ENCODE peak calls at places on chromosomes 5 and 9, in eight cellular contexts. M, W, S, H, Z, V, N and L are unnamed samples.

GRCh38 chr9:129033216-129033615 is 3.2 kb upstream of the MIGA2 start:
- DNase-seq in M (no peak), W (no peak), S (no peak), H (no peak), Z (no peak), V (no peak), N (no peak), L (no peak)

GRCh38 chr9:18360005-18360404 is 113.9 kb upstream of the ADAMTSL1 start:
- DNase-seq in M (no peak), W (no peak), S (no peak), H (no peak), Z (no peak), V (no peak), N (no peak), L (no peak)

GRCh38 chr5:159781626-159782157 is 134.6 kb upstream of the ADRA1B start:
- DNase-seq in M (no peak), W (no peak), S (no peak), H (no peak), Z (no peak), V (no peak), N (no peak), L (no peak)

GRCh38 chr9:9917400-9917799 is 695.4 kb downstream of the PTPRD start:
- DNase-seq in M (no peak), W (no peak), S (no peak), H (no peak), Z (no peak), V (no peak), N (no peak), L (no peak)

GRCh38 chr5:72046106-72046505 is 61.2 kb upstream of the MAP1B start:
- DNase-seq in M (no peak), W (no peak), S (no peak), H (no peak), Z (no peak), V (no peak), N (no peak), L (peak)

GRCh38 chr9:76045217-76045616 is 154.7 kb downstream of the PCSK5 start:
- DNase-seq in M (no peak), W (no peak), S (no peak), H (no peak), Z (no peak), V (no peak), N (no peak), L (no peak)

GRCh38 chr5:170495796-170496195 is 8.0 kb upstream of the KCNIP1 start:
- DNase-seq in M (no peak), W (no peak), S (no peak), H (no peak), Z (no peak), V (no peak), N (no peak), L (no peak)

GRCh38 chr5:72503888-72504491 is 3.2 kb downstream of the ZNF366 start:
- DNase-seq in M (peak), W (no peak), S (no peak), H (no peak), Z (peak), V (no peak), N (no peak), L (no peak)

GRCh38 chr9:82196658-82197057 is 208.1 kb downstream of the SPATA31D1 start:
- DNase-seq in M (no peak), W (no peak), S (no peak), H (no peak), Z (no peak), V (no peak), N (no peak), L (no peak)

GRCh38 chr9:68704804-68705635 is at the start of gene PIP5K1B:
- DNase-seq in M (peak), W (no peak), S (no peak), H (peak), Z (peak), V (no peak), N (peak), L (peak)

GRCh38 chr9:123416171-123416570 is 60.2 kb downstream of the CRB2 start:
- DNase-seq in M (no peak), W (no peak), S (no peak), H (no peak), Z (no peak), V (no peak), N (peak), L (no peak)

GRCh38 chr9:121371495-121371911 is 1.5 kb upstream of the STOM start:
- DNase-seq in M (no peak), W (no peak), S (no peak), H (no peak), Z (no peak), V (no peak), N (no peak), L (no peak)

GRCh38 chr9:96009690-96010477 is 134.4 kb downstream of the ERCC6L2 start:
- DNase-seq in M (no peak), W (no peak), S (peak), H (no peak), Z (no peak), V (no peak), N (no peak), L (no peak)

GRCh38 chr5:58887721-58888409 is 305.0 kb downstream of the RAB3C start:
- DNase-seq in M (peak), W (peak), S (no peak), H (no peak), Z (peak), V (no peak), N (peak), L (peak)

GRCh38 chr5:1037123-1037670 is 28.6 kb downstream of the NKD2 start:
- DNase-seq in M (no peak), W (no peak), S (no peak), H (no peak), Z (no peak), V (no peak), N (peak), L (no peak)

GRCh38 chr9:109923826-109924225 is 143.8 kb downstream of the PALM2AKAP2 start:
- DNase-seq in M (no peak), W (no peak), S (no peak), H (no peak), Z (no peak), V (no peak), N (no peak), L (no peak)

GRCh38 chr5:415928-416635 is 26.9 kb upstream of the EXOC3 start:
- DNase-seq in M (no peak), W (no peak), S (no peak), H (peak), Z (no peak), V (no peak), N (peak), L (no peak)

GRCh38 chr5:149381986-149382338 is 2.9 kb upstream of the IL17B start:
- DNase-seq in M (peak), W (peak), S (peak), H (peak), Z (peak), V (no peak), N (peak), L (peak)

GRCh38 chr5:172943283-172943841 is 15.9 kb upstream of the RPL26L1 start:
- DNase-seq in M (peak), W (no peak), S (no peak), H (no peak), Z (peak), V (no peak), N (no peak), L (peak)

GRCh38 chr5:168366124-168366523 is 74.7 kb downstream of the WWC1 start:
- DNase-seq in M (peak), W (no peak), S (no peak), H (no peak), Z (peak), V (peak), N (no peak), L (peak)

GRCh38 chr9:115015018-115015635 is 84.7 kb upstream of the TNFSF8 start:
- DNase-seq in M (peak), W (no peak), S (no peak), H (no peak), Z (peak), V (no peak), N (no peak), L (peak)

GRCh38 chr5:5419291-5420210 is 2.9 kb upstream of the ICE1 start:
- DNase-seq in M (peak), W (no peak), S (no peak), H (no peak), Z (peak), V (peak), N (no peak), L (peak)

GRCh38 chr5:95273956-95274520 is 10.9 kb downstream of the MCTP1 start:
- DNase-seq in M (no peak), W (no peak), S (no peak), H (no peak), Z (no peak), V (no peak), N (no peak), L (no peak)

GRCh38 chr5:4233671-4234070 is 638.0 kb downstream of the IRX1 start:
- DNase-seq in M (no peak), W (no peak), S (no peak), H (no peak), Z (no peak), V (no peak), N (no peak), L (no peak)

GRCh38 chr9:27534131-27534530 is 4.5 kb upstream of the MOB3B start:
- DNase-seq in M (no peak), W (no peak), S (no peak), H (no peak), Z (no peak), V (no peak), N (no peak), L (no peak)

GRCh38 chr9:124447297-124447661 is 3.0 kb upstream of the ADGRD2 start:
- DNase-seq in M (no peak), W (no peak), S (no peak), H (no peak), Z (no peak), V (no peak), N (no peak), L (no peak)

GRCh38 chr5:141349917-141350619 is at the start of gene PCDHGB1:
- DNase-seq in M (peak), W (no peak), S (no peak), H (no peak), Z (peak), V (no peak), N (no peak), L (peak)

GRCh38 chr5:86896916-86897315 is 279.2 kb downstream of the COX7C start:
- DNase-seq in M (no peak), W (no peak), S (no peak), H (no peak), Z (no peak), V (no peak), N (no peak), L (no peak)

GRCh38 chr9:116269250-116269649 is 115.7 kb downstream of the PAPPA start:
- DNase-seq in M (no peak), W (no peak), S (no peak), H (no peak), Z (peak), V (no peak), N (no peak), L (peak)

GRCh38 chr9:20355022-20355421 is 267.3 kb downstream of the MLLT3 start:
- DNase-seq in M (peak), W (no peak), S (no peak), H (no peak), Z (peak), V (peak), N (no peak), L (peak)

GRCh38 chr9:117485176-117485575 is 70.3 kb upstream of the ASTN2 start:
- DNase-seq in M (no peak), W (no peak), S (no peak), H (no peak), Z (no peak), V (no peak), N (no peak), L (no peak)

GRCh38 chr9:69874301-69875060 is 53.9 kb downstream of the CFAP95 start:
- DNase-seq in M (no peak), W (no peak), S (no peak), H (no peak), Z (no peak), V (no peak), N (no peak), L (peak)

GRCh38 chr5:150491876-150492275 is 16.1 kb upstream of the NDST1 start:
- DNase-seq in M (no peak), W (no peak), S (no peak), H (no peak), Z (no peak), V (no peak), N (no peak), L (no peak)

GRCh38 chr5:158074992-158075769 is 216.2 kb upstream of the CLINT1 start:
- DNase-seq in M (peak), W (peak), S (peak), H (peak), Z (peak), V (peak), N (peak), L (peak)
- H3K4me3 ChIP-seq in M (peak), W (no peak), S (no peak), H (no peak), Z (no peak), V (no peak), N (peak), L (peak)

GRCh38 chr5:55159763-55160492 is at the start of gene GPX8:
- DNase-seq in M (peak), W (peak), S (no peak), H (no peak), Z (peak), V (peak), N (no peak), L (peak)
- H3K4me3 ChIP-seq in M (peak), W (peak), S (no peak), H (peak), Z (peak), V (peak), N (peak), L (peak)

DNA sequence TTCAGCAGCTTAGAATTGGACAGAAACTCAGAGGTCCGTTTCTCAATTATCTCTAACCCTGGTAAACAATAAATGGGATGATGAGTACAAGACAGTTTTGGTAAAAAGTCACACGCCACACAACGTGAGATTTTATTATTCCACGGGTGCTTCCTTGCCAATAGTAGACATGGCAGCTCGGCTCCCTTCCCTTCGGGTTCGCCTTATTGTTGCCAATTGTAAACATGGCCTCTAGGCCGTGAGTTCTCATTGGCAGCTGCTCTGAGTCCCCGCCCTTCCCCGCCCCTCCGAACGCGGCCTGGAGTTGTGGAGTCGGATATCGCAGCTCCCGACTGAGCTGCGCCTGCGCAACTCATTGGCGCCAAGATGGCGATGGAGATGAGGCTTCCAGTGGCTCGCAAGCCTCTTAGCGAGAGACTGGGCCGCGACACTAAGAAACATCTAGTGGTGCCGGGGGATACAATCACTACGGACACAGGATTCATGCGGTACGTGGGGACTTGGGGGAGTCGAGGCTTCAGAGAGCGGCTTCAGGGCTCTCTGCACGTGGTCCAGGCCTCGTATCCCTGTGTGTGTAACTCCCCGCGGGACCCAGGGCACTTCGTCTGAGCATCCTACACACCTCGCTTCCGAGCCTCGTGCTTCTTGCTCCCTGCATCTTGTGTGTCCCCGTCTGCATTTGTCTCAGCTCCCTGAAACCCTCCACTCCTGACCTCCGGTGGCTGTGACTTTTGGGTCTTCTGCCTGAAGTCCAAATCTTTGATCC is at the start of gene EXOSC2:
- DNase-seq in M (peak), W (peak), S (peak), H (peak), Z (peak), V (peak), N (peak), L (peak)
- H3K4me3 ChIP-seq in M (peak), W (peak), S (peak), H (peak), Z (peak), V (peak), N (peak), L (peak)

GRCh38 chr9:93343663-93344062 is 107.8 kb upstream of the FAM120A start:
- DNase-seq in M (no peak), W (no peak), S (no peak), H (no peak), Z (no peak), V (no peak), N (no peak), L (no peak)
- H3K4me3 ChIP-seq in M (no peak), W (no peak), S (no peak), H (no peak), Z (no peak), V (no peak), N (no peak), L (no peak)

DNA sequence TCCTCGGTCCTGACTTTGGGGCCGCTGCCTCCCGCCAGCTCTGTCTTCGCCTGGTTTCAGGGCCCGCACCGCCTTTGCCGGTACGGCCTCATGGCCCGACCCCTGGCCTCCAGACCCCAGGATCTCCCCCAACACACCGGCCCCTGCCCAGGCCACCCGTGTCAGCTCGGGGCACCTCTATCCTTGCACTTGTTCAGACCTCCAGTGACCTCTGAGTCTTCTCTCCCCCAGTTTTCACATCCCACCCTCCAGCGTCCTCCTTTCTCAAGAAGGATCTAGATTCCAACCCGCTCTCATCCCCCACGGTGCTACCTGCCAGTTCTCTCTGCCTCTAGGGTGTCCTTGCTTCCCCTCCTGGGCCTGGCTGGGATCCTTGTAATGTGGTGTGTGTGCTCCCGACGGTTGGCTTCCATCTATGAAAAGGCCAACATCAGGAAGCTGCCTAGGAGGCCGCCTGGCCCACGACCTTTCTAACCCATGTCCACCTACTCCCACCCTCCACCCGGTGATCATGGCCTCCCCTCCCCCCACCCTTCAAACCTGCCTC is 61.1 kb downstream of the SPATA31C2 start:
- DNase-seq in M (no peak), W (no peak), S (no peak), H (no peak), Z (no peak), V (no peak), N (no peak), L (no peak)
- H3K4me3 ChIP-seq in M (no peak), W (peak), S (no peak), H (peak), Z (no peak), V (no peak), N (peak), L (peak)

DNA sequence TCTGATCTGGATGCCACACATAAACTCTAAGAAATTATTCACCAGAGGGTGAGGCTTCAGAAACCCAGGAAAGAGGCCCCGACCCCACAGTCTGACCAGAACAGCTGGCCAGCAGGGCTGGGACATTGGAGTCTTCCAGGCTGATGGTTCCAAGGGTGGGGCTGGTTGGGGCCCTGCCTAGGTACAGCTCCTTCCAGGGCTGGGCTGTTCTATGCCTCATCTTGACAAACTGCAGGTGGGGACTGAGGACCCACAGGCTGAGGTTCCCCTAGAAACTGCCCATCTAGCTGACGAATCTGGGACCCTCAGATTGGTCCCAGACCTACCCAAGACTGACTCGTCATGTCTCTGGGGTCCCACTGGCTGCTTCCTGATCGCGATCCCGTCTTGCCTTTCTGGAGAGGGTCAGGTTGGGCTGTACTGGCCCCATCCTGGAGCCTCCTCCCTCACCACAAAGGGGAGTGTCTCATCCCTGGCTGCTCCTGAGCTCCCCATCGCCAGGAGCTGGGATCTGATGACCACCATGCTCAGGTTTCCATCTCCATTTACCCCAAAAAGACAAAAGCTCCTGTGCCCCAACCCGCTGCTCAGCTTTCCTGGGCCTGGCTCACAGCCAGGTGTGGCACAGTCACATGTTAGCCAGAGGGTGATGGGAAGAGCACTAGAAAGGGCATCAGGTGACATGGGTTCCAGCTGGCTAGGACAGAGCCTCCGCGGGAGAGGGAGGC is 47.2 kb upstream of the CDKN2AIPNL start:
- DNase-seq in M (no peak), W (no peak), S (no peak), H (no peak), Z (no peak), V (no peak), N (peak), L (no peak)
- H3K4me3 ChIP-seq in M (no peak), W (no peak), S (no peak), H (no peak), Z (no peak), V (no peak), N (no peak), L (no peak)